ENCODE peak calls at places on chromosomes 13 and 19, in six cellular contexts. F, M, K, W, Q and Y are unnamed samples.
A peak's percentile ranks its signal among the peaks of the same experiment; 100 is the strongest.

GRCh38 chr13:85738696-85739320 is 60.4 kb downstream of the SLITRK6 start:
- DNase-seq in F (no peak), M (no peak), K (no peak), Q (no peak), W (no peak), Y (peak; percentile 6)

GRCh38 chr19:53555352-53555751 is 17.4 kb downstream of the ZNF331 start:
- DNase-seq in Q (no peak), K (no peak), F (no peak), W (no peak), M (no peak), Y (no peak)

GRCh38 chr19:39046037-39046821 is 13.9 kb upstream of the FBXO27 start:
- DNase-seq in Q (no peak), M (no peak), F (peak; percentile 16), W (no peak), K (no peak), Y (no peak)

GRCh38 chr13:48505597-48506091 is 27.2 kb downstream of the RCBTB2 start:
- DNase-seq in M (no peak), K (no peak), Q (no peak), F (no peak), W (no peak), Y (peak; percentile 56)

GRCh38 chr19:56133858-56134654 is 7.0 kb upstream of the ZNF444 start:
- DNase-seq in K (no peak), F (peak; percentile 49), W (no peak), Q (no peak), M (no peak), Y (no peak)

GRCh38 chr13:104691765-104692164 is 1625.5 kb upstream of the SLC10A2 start:
- DNase-seq in Q (no peak), M (no peak), K (no peak), F (no peak), W (no peak), Y (no peak)

GRCh38 chr19:15124572-15125231 is 17.5 kb downstream of the SYDE1 start:
- DNase-seq in M (no peak), W (no peak), F (no peak), K (no peak), Q (no peak), Y (no peak)

GRCh38 chr19:10660346-10660745 is 6.2 kb downstream of the ILF3 start:
- DNase-seq in Q (no peak), F (no peak), K (no peak), M (no peak), W (no peak), Y (no peak)

GRCh38 chr19:4318460-4318859 is 14.1 kb downstream of the FSD1 start:
- DNase-seq in W (no peak), Q (no peak), K (no peak), M (no peak), F (no peak), Y (no peak)

GRCh38 chr13:80133631-80134083 is 207.3 kb downstream of the SPRY2 start:
- DNase-seq in M (no peak), K (no peak), Q (no peak), W (no peak), F (no peak), Y (no peak)

GRCh38 chr13:20686167-20686566 is 17.3 kb upstream of the IL17D start:
- DNase-seq in M (no peak), K (no peak), W (no peak), Q (no peak), F (no peak), Y (no peak)

GRCh38 chr13:23949200-23949599 is 51.9 kb upstream of the C1QTNF9B start:
- DNase-seq in Q (no peak), K (no peak), W (no peak), M (no peak), F (no peak), Y (no peak)

GRCh38 chr13:21149568-21149967 is 26.8 kb downstream of the SKA3 start:
- DNase-seq in W (no peak), M (no peak), Q (no peak), K (no peak), F (no peak), Y (no peak)

GRCh38 chr19:29681422-29682235 is 16.4 kb downstream of the PLEKHF1 start:
- DNase-seq in M (peak; percentile 23), Q (no peak), W (peak; percentile 74), K (peak; percentile 62), F (peak; percentile 57), Y (no peak)

GRCh38 chr13:98309569-98310335 is 132.7 kb upstream of the RNF113B start:
- DNase-seq in Q (no peak), W (no peak), M (no peak), F (no peak), K (no peak), Y (no peak)

GRCh38 chr19:2333027-2333806 is 4.7 kb downstream of the SPPL2B start:
- DNase-seq in F (no peak), K (no peak), Q (peak; percentile 13), W (peak; percentile 85), M (peak; percentile 36), Y (no peak)

GRCh38 chr13:85632526-85633215 is 166.5 kb downstream of the SLITRK6 start:
- DNase-seq in W (no peak), Q (no peak), K (no peak), F (no peak), M (no peak), Y (no peak)

GRCh38 chr13:102707465-102707864 is 12.6 kb upstream of the METTL21C start:
- DNase-seq in F (peak; percentile 92), W (no peak), M (no peak), Q (no peak), K (no peak), Y (no peak)

GRCh38 chr19:13797870-13798269 is 2.6 kb downstream of the ZSWIM4 start:
- DNase-seq in W (no peak), F (peak; percentile 93), K (peak; percentile 43), Q (no peak), M (no peak), Y (peak; percentile 34)

GRCh38 chr19:46731584-46731983 is 14.3 kb upstream of the FKRP start:
- DNase-seq in W (peak; percentile 82), M (no peak), Q (no peak), F (peak; percentile 39), K (no peak), Y (no peak)

GRCh38 chr19:19822148-19822429 is 539 bp upstream of the ZNF506 start:
- DNase-seq in K (no peak), M (no peak), Q (peak; percentile 33), F (no peak), W (no peak), Y (no peak)

GRCh38 chr19:33767898-33768413 is 28.7 kb upstream of the KCTD15 start:
- DNase-seq in Q (peak; percentile 38), M (no peak), W (no peak), K (no peak), F (peak; percentile 33), Y (no peak)

GRCh38 chr19:28351761-28352160 is 861.2 kb downstream of the UQCRFS1 start:
- DNase-seq in M (no peak), K (no peak), F (no peak), W (no peak), Q (no peak), Y (no peak)

GRCh38 chr19:45444318-45445041 is 20.8 kb upstream of the ERCC1 start:
- DNase-seq in M (peak; percentile 85), K (peak; percentile 97), W (peak; percentile 96), Q (peak; percentile 97), F (peak; percentile 94), Y (no peak)

GRCh38 chr19:29690842-29691241 is 24.2 kb downstream of the C19orf12 start:
- DNase-seq in M (no peak), Q (no peak), F (peak; percentile 54), W (peak; percentile 45), K (no peak), Y (no peak)

GRCh38 chr19:9436358-9436757 is 985 bp upstream of the ZNF266 start:
- DNase-seq in K (no peak), W (no peak), Q (no peak), F (no peak), M (no peak), Y (no peak)

GRCh38 chr19:20503536-20503935 is 62.0 kb downstream of the ZNF737 start:
- DNase-seq in W (no peak), F (peak; percentile 7), M (no peak), Q (no peak), K (no peak), Y (peak; percentile 76)

DNA sequence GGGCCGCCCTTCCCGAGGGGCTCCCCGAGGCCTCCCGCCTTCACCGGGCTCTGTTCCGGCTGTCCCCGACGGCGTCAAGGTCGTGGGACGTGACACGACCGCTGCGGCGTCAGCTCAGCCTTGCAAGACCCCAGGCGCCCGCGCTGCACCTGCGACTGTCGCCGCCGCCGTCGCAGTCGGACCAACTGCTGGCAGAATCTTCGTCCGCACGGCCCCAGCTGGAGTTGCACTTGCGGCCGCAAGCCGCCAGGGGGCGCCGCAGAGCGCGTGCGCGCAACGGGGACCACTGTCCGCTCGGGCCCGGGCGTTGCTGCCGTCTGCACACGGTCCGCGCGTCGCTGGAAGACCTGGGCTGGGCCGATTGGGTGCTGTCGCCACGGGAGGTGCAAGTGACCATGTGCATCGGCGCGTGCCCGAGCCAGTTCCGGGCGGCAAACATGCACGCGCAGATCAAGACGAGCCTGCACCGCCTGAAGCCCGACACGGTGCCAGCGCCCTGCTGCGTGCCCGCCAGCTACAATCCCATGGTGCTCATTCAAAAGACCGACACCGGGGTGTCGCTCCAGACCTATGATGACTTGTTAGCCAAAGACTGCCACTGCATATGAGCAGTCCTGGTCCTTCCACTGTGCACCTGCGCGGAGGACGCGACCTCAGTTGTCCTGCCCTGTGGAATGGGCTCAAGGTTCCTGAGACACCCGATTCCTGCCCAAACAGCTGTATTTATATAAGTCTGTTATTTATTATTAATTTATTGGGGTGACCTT is 2.6 kb downstream of the GDF15 start:
- DNase-seq in Q (peak; percentile 78), K (peak; percentile 84), F (peak; percentile 66), W (peak; percentile 98), M (peak; percentile 57), Y (no peak)
- H3K27ac ChIP-seq in Q (no peak overlapping the region), K (peak overlapping the region; percentile 50), F (no peak overlapping the region), W (peak overlapping the region; percentile 77), M (no peak overlapping the region), Y (peak overlapping the region; percentile 85)

GRCh38 chr13:106533940-106534843 is 1.3 kb downstream of the EFNB2 start:
- DNase-seq in K (peak; percentile 30), F (peak; percentile 74), Q (peak; percentile 38), M (no peak), W (peak; percentile 86), Y (no peak)
- H3K27ac ChIP-seq in K (peak overlapping the region; percentile 61), F (no peak overlapping the region), Q (peak overlapping the region; percentile 69), M (peak overlapping the region; percentile 66), W (peak overlapping the region; percentile 73), Y (peak overlapping the region; percentile 83)

GRCh38 chr19:927707-928401 is 2.0 kb downstream of the ARID3A start:
- DNase-seq in Q (peak; percentile 41), M (no peak), F (no peak), K (no peak), W (no peak), Y (no peak)

GRCh38 chr19:927044-927706 is 1.3 kb downstream of the ARID3A start:
- DNase-seq in M (no peak), K (peak; percentile 82), W (peak; percentile 94), F (peak; percentile 71), Q (peak; percentile 66), Y (no peak)

GRCh38 chr19:929523-930258 is 3.9 kb downstream of the ARID3A start:
- DNase-seq in F (no peak), M (no peak), K (no peak), W (no peak), Q (no peak), Y (no peak)

GRCh38 chr19:926595-927043 is 784 bp downstream of the ARID3A start:
- DNase-seq in W (peak; percentile 92), F (peak; percentile 65), K (peak; percentile 65), Q (peak; percentile 59), M (no peak), Y (no peak)

GRCh38 chr19:928471-929259 is 2.8 kb downstream of the ARID3A start:
- DNase-seq in K (no peak), Q (no peak), M (no peak), W (no peak), F (peak; percentile 34), Y (no peak)
- H3K27ac ChIP-seq in K (no peak overlapping the region), Q (no peak overlapping the region), M (no peak overlapping the region), W (peak overlapping the region; percentile 95), F (peak overlapping the region; percentile 86), Y (no peak overlapping the region)

GRCh38 chr19:37719927-37720265 is 335 bp upstream of the ZNF607 start:
- DNase-seq in W (no peak), Q (no peak), F (no peak), M (no peak), K (no peak), Y (no peak)
- H3K27ac ChIP-seq in W (peak overlapping the region; percentile 84), Q (no peak overlapping the region), F (peak overlapping the region; percentile 72), M (peak overlapping the region; percentile 85), K (peak overlapping the region; percentile 57), Y (peak overlapping the region; percentile 49)